ENCODE peak calls at places on chromosomes 1 and 21, in nine cellular contexts. H, O, A, R, D, Y, Q, S and V are unnamed samples.

GRCh38 chr1:52814465-52814864 is 28.1 kb upstream of the ZYG11A start:
- DNase-seq in A (peak), Y (no peak), S (no peak), O (no peak), D (no peak), R (peak), H (no peak), Q (no peak), V (no peak)

GRCh38 chr1:62435231-62436038 is 1.4 kb upstream of the USP1 start:
- DNase-seq in O (no peak), Q (peak), R (no peak), D (no peak), A (peak), S (no peak), Y (no peak), H (no peak), V (no peak)

GRCh38 chr1:13817906-13818305 is 117.9 kb downstream of the PRDM2 start:
- DNase-seq in H (no peak), O (no peak), A (no peak), S (no peak), Q (no peak), D (no peak), Y (no peak), R (no peak), V (no peak)

GRCh38 chr1:11134352-11135266 is 34.9 kb upstream of the EXOSC10 start:
- DNase-seq in Q (peak), Y (no peak), A (no peak), S (peak), D (no peak), O (peak), H (no peak), R (peak), V (no peak)

GRCh38 chr1:53359225-53359933 is 31.5 kb upstream of the LRP8 start:
- DNase-seq in R (no peak), Q (no peak), Y (no peak), O (peak), H (no peak), S (no peak), A (no peak), D (no peak), V (no peak)

GRCh38 chr1:203906932-203907331 is 45.5 kb downstream of the SNRPE start:
- DNase-seq in D (no peak), O (no peak), A (peak), H (no peak), S (peak), R (peak), Y (no peak), Q (no peak), V (no peak)

GRCh38 chr21:32790626-32791025 is 19.1 kb upstream of the PAXBP1 start:
- DNase-seq in H (no peak), A (no peak), Y (no peak), O (no peak), D (no peak), Q (no peak), S (no peak), R (no peak), V (no peak)

GRCh38 chr1:22318279-22318983 is 133.2 kb upstream of the ZBTB40 start:
- DNase-seq in O (no peak), A (no peak), Q (peak), R (no peak), S (no peak), H (peak), Y (no peak), D (no peak), V (peak)

GRCh38 chr1:31912087-31912780 is 25.9 kb downstream of the PTP4A2 start:
- DNase-seq in Q (no peak), A (no peak), S (no peak), D (no peak), R (no peak), Y (no peak), O (no peak), H (no peak), V (no peak)

GRCh38 chr21:31721381-31721780 is 10.5 kb downstream of the SCAF4 start:
- DNase-seq in A (no peak), Y (no peak), D (no peak), R (no peak), S (no peak), O (no peak), Q (no peak), H (no peak), V (no peak)

GRCh38 chr21:43829575-43830119 is 35.4 kb upstream of the AGPAT3 start:
- DNase-seq in Q (no peak), D (no peak), O (no peak), A (no peak), S (no peak), H (no peak), Y (no peak), R (no peak), V (no peak)

GRCh38 chr1:74161494-74161893 is 36.5 kb downstream of the LRRIQ3 start:
- DNase-seq in D (no peak), Y (no peak), O (no peak), H (no peak), Q (no peak), A (no peak), S (peak), R (no peak), V (no peak)

GRCh38 chr1:240399381-240399780 is 212.6 kb downstream of the GREM2 start:
- DNase-seq in H (no peak), S (peak), D (no peak), Q (peak), R (peak), Y (no peak), O (no peak), A (no peak), V (no peak)

GRCh38 chr1:46520063-46520911 is 30.7 kb downstream of the DMBX1 start:
- DNase-seq in S (peak), Q (no peak), A (peak), Y (no peak), D (no peak), O (no peak), H (no peak), R (peak), V (no peak)

GRCh38 chr1:114033219-114033706 is 54.0 kb downstream of the OLFML3 start:
- DNase-seq in H (peak), R (no peak), O (no peak), S (no peak), A (peak), Q (peak), Y (no peak), D (peak), V (peak)

GRCh38 chr1:228013322-228014234 is 6.8 kb downstream of the WNT3A start:
- DNase-seq in A (no peak), D (no peak), S (no peak), Y (no peak), H (no peak), R (no peak), O (no peak), Q (no peak), V (peak)

GRCh38 chr1:29513357-29513756 is 277.0 kb downstream of the PTPRU start:
- DNase-seq in O (no peak), Y (no peak), R (peak), S (peak), D (peak), A (peak), Q (peak), H (peak), V (peak)

GRCh38 chr1:73839922-73840321 is 358.1 kb downstream of the LRRIQ3 start:
- DNase-seq in O (no peak), D (no peak), Q (peak), A (no peak), S (no peak), Y (no peak), R (no peak), H (peak), V (no peak)

GRCh38 chr1:203871114-203871875 is 9.9 kb downstream of the SNRPE start:
- DNase-seq in S (peak), R (peak), A (peak), H (peak), Q (peak), Y (no peak), O (no peak), D (peak), V (peak)

GRCh38 chr1:91569411-91570104 is 68.9 kb downstream of the CDC7 start:
- DNase-seq in R (peak), D (no peak), Q (peak), O (peak), Y (no peak), A (peak), S (peak), H (no peak), V (peak)

GRCh38 chr1:94038511-94038910 is 82.4 kb downstream of the ABCA4 start:
- DNase-seq in A (no peak), Q (peak), O (no peak), D (no peak), Y (no peak), R (no peak), H (peak), S (no peak), V (no peak)

GRCh38 chr1:89519779-89520358 is 4.8 kb upstream of the LRRC8B start:
- DNase-seq in D (peak), O (no peak), Q (peak), R (peak), H (peak), A (peak), Y (peak), S (no peak), V (peak)

GRCh38 chr1:36083635-36084501 is at the start of gene TEKT2:
- DNase-seq in D (peak), Y (no peak), H (peak), Q (peak), O (no peak), R (no peak), A (no peak), S (no peak), V (peak)

GRCh38 chr1:109214695-109215623 is 1.2 kb downstream of the SARS1 start:
- DNase-seq in R (peak), Y (no peak), Q (peak), O (peak), S (peak), A (peak), D (peak), H (no peak), V (peak)

GRCh38 chr1:1439550-1440261 is 4.2 kb downstream of the VWA1 start:
- DNase-seq in Q (no peak), Y (no peak), H (no peak), D (no peak), R (no peak), A (no peak), S (no peak), O (no peak), V (no peak)

GRCh38 chr1:20139776-20140612 is 871 bp downstream of the PLA2G2F start:
- DNase-seq in O (no peak), R (no peak), Y (no peak), D (no peak), A (no peak), S (no peak), H (no peak), Q (no peak), V (no peak)

GRCh38 chr1:98078586-98078985 is 157.8 kb upstream of the DPYD start:
- DNase-seq in Q (no peak), H (no peak), R (no peak), D (no peak), O (no peak), S (no peak), Y (no peak), A (no peak), V (no peak)

GRCh38 chr1:170685166-170685565 is 21.2 kb downstream of the PRRX1 start:
- DNase-seq in R (peak), H (no peak), S (no peak), O (no peak), Q (no peak), A (no peak), Y (no peak), D (no peak), V (no peak)

GRCh38 chr1:25619101-25619890 is 2.7 kb downstream of the MAN1C1 start:
- DNase-seq in S (no peak), Q (peak), D (peak), O (no peak), Y (peak), R (no peak), A (no peak), H (peak), V (no peak)

DNA sequence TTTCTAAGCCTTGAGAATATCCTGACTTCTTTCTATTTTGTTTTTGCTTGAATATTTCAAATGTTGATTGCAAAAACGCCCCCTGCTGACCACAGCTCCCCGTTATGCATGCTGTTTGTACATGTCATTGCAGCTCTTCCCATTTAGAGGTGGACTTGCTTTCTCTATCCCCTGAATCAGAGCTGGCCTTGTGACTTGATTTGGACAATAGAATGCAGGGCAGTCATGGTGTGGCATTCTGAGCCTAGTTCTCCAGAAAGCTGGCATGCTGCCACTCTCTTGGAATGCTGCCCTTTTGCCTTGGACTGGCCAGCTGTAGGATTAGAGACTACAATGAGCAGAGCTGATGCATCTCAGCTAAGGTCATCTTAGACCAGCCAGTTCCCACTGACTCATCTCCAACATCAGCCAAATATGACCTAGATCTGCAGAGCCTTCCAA is 1561.5 kb downstream of the MRPL39 start:
- DNase-seq in S (peak), H (peak), O (peak), Q (peak), A (no peak), Y (no peak), D (no peak), R (no peak), V (no peak)
- TF ChIP-seq CTCF in S (peak), H (no peak), O (no peak), Q (peak), A (no peak), Y (no peak), D (peak), R (no peak), V (peak)

DNA sequence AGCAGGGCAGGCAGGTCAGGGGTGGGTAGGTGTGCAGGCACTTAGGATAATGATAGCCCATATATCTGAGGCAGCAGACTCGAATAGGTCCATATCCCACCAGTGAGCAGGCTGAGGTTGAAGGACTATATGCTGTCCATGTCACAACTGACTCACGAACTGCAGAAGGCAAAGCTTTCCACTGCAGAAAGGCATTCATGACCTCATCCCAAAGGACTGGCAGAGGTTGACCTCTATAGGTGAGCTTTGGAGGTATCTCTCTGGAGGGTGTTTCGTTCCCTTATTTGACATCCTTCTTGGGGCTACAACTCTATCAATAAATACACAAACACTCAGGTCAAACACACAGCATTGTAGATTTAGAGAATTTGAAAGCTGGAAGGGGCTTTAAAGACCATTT is 42.8 kb upstream of the MARK1 start:
- DNase-seq in S (no peak), A (no peak), R (no peak), Y (no peak), Q (no peak), H (no peak), D (no peak), O (no peak), V (no peak)
- TF ChIP-seq CTCF in S (no peak), A (no peak), R (no peak), Y (no peak), Q (no peak), H (no peak), D (no peak), O (no peak), V (no peak)

GRCh38 chr1:177229781-177230180 is 59.0 kb downstream of the BRINP2 start:
- DNase-seq in D (no peak), Q (no peak), H (no peak), Y (no peak), O (no peak), A (no peak), R (no peak), S (no peak), V (no peak)

GRCh38 chr1:177227978-177228720 is 57.4 kb downstream of the BRINP2 start:
- DNase-seq in D (no peak), Q (no peak), H (no peak), R (no peak), A (no peak), S (no peak), O (no peak), Y (no peak), V (no peak)

GRCh38 chr1:177230228-177231016 is 59.7 kb downstream of the BRINP2 start:
- DNase-seq in Y (no peak), O (no peak), R (no peak), S (no peak), D (no peak), A (no peak), Q (no peak), H (no peak), V (no peak)

GRCh38 chr1:177223359-177223758 is 52.6 kb downstream of the BRINP2 start:
- DNase-seq in Y (no peak), R (no peak), O (no peak), S (no peak), Q (no peak), D (no peak), H (no peak), A (no peak), V (no peak)

GRCh38 chr1:177228721-177229088 is 57.9 kb downstream of the BRINP2 start:
- DNase-seq in D (no peak), Y (no peak), R (no peak), S (no peak), O (no peak), Q (peak), A (no peak), H (no peak), V (no peak)
- TF ChIP-seq CTCF in D (no peak), Y (no peak), R (no peak), S (no peak), O (no peak), Q (no peak), A (no peak), H (no peak), V (no peak)

GRCh38 chr1:208142632-208143390 is 101.4 kb downstream of the PLXNA2 start:
- DNase-seq in D (no peak), Y (no peak), Q (no peak), S (no peak), R (no peak), O (no peak), A (no peak), H (no peak), V (no peak)
- TF ChIP-seq CTCF in D (no peak), Y (no peak), Q (no peak), S (no peak), R (no peak), O (no peak), A (no peak), H (no peak), V (no peak)

DNA sequence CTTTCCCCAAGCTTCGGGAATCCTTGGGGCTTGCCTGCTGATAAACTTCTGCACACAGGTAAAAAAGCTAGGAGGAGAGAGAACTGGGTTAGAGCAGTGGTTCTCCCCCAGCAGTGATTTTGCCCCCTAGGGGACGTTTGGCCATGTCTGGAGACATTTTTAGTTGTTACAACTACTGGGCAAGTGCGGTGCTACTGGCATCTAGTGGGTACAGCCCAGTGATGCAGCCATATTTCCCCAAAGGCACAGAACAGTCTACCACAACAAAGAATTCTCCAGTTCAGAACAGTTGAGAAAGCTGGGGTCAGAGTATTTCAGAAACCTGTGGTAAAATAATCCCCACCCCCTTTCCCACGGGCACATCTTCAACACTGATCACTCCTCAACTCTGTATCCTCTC is 41.3 kb downstream of the LRRC71 start:
- DNase-seq in O (no peak), Q (no peak), H (no peak), S (no peak), R (no peak), D (no peak), A (peak), Y (peak), V (no peak)
- TF ChIP-seq CTCF in O (no peak), Q (no peak), H (no peak), S (peak), R (no peak), D (peak), A (peak), Y (peak), V (no peak)

GRCh38 chr1:44632511-44633072 is 41.7 kb downstream of the TMEM53 start:
- DNase-seq in O (no peak), R (no peak), A (no peak), Q (no peak), S (no peak), Y (no peak), H (no peak), D (no peak), V (no peak)
- TF ChIP-seq CTCF in O (no peak), R (no peak), A (no peak), Q (no peak), S (no peak), Y (no peak), H (no peak), D (no peak), V (no peak)

DNA sequence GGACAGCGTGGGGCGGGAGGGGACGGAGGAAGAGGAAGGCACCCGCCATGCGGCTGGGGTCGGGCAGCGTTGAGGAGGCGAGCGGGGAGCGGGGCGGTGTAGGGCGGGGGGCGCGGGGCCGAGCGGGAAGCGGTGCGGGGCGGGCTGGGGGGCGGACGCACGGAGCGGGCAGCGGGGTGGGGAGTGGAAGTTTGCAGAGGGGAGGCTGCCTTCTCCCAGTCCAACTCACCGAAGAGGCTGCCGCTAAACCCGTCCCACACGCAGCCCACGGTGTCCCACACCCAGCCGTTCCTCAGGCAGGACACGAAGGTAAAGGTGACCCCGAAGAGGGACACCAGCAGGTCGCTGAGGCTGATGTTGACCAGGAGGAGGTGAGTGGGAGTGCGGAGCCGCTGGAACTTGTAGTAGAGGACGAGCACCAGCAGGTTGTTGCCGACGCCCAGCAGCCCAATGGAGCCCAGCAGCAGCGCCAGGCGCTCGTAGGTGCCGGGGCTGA is 468 bp downstream of the CHML start:
- DNase-seq in H (peak), D (no peak), O (peak), Y (peak), R (no peak), Q (no peak), A (no peak), S (no peak), V (no peak)
- TF ChIP-seq CTCF in H (no peak), D (no peak), O (no peak), Y (no peak), R (no peak), Q (no peak), A (no peak), S (no peak), V (no peak)

DNA sequence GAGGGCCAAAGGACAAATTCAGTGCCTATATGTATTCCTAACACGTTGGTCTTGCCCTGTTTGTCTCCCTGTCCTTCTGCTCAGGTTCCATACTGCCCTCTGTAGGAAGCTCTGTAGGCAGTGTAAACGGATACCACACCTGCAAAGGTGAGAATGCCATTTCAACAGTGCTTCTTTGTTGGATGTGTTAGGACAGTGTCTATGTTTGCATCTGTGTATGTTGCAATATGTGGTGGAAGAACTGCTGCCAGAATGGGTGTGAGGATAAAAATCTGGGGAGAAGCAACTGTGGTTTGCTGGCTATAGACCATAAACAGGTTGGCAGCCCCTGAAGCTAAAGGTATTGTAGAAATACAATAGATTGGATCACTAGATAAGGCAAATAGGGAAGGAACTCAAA is 113.1 kb upstream of the BMP8A start:
- DNase-seq in D (no peak), H (no peak), Q (no peak), A (no peak), O (no peak), S (no peak), Y (no peak), R (no peak), V (no peak)
- TF ChIP-seq CTCF in D (peak), H (no peak), Q (no peak), A (peak), O (no peak), S (peak), Y (no peak), R (peak), V (no peak)